ENCODE peak calls at places on chromosomes 1 and 21, in seven cellular contexts. U, K, V, J, B, D and R are unnamed samples.

GRCh38 chr1:38266197-38266520 is 219.6 kb upstream of the POU3F1 start:
- DNase-seq in U (no peak), K (no peak), V (no peak), J (no peak), B (no peak), D (no peak), R (no peak)

GRCh38 chr1:165063181-165063955 is 293.1 kb downstream of the LMX1A start:
- DNase-seq in U (no peak), K (no peak), V (no peak), J (no peak), B (no peak), D (no peak), R (no peak)

GRCh38 chr1:228735871-228736586 is 750 bp downstream of the RHOU start:
- DNase-seq in U (no peak), K (peak), V (no peak), J (peak), B (peak), D (peak), R (no peak)

GRCh38 chr1:23283660-23284602 is 60.2 kb downstream of the HNRNPR start:
- DNase-seq in U (no peak), K (no peak), V (no peak), J (no peak), B (no peak), D (no peak), R (no peak)

GRCh38 chr1:204319462-204319861 is 40.3 kb downstream of the PLEKHA6 start:
- DNase-seq in U (peak), K (no peak), V (no peak), J (no peak), B (no peak), D (no peak), R (no peak)

GRCh38 chr1:65993047-65993363 is 200.3 kb downstream of the PDE4B start:
- DNase-seq in U (no peak), K (no peak), V (no peak), J (no peak), B (no peak), D (no peak), R (no peak)

GRCh38 chr1:115300087-115300856 is 37.8 kb downstream of the NGF start:
- DNase-seq in U (peak), K (no peak), V (no peak), J (no peak), B (no peak), D (no peak), R (no peak)

GRCh38 chr1:199909137-199909536 is 118.4 kb upstream of the NR5A2 start:
- DNase-seq in U (peak), K (no peak), V (no peak), J (no peak), B (no peak), D (no peak), R (no peak)

GRCh38 chr1:10626781-10627410 is 152.1 kb downstream of the PEX14 start:
- DNase-seq in U (no peak), K (peak), V (no peak), J (no peak), B (peak), D (no peak), R (no peak)

GRCh38 chr1:55214903-55215193 is 316 bp downstream of the USP24 start:
- DNase-seq in U (peak), K (peak), V (peak), J (no peak), B (peak), D (peak), R (peak)

GRCh38 chr1:55572878-55573734 is 357.9 kb upstream of the USP24 start:
- DNase-seq in U (no peak), K (no peak), V (no peak), J (no peak), B (no peak), D (no peak), R (no peak)

GRCh38 chr21:10273196-10273595 is 248.2 kb upstream of the TPTE start:
- DNase-seq in U (no peak), K (no peak), V (no peak), J (no peak), B (no peak), D (no peak), R (no peak)

GRCh38 chr1:29513357-29513756 is 277.0 kb downstream of the PTPRU start:
- DNase-seq in U (peak), K (no peak), V (peak), J (no peak), B (peak), D (no peak), R (no peak)

GRCh38 chr1:223482766-223483165 is 89.6 kb downstream of the CCDC185 start:
- DNase-seq in U (peak), K (no peak), V (no peak), J (no peak), B (no peak), D (no peak), R (no peak)

GRCh38 chr1:16189003-16189402 is 23.4 kb downstream of the ARHGEF19 start:
- DNase-seq in U (peak), K (no peak), V (no peak), J (no peak), B (no peak), D (no peak), R (no peak)

GRCh38 chr1:107061886-107062285 is 5.4 kb downstream of the PRMT6 start:
- DNase-seq in U (no peak), K (no peak), V (no peak), J (no peak), B (no peak), D (no peak), R (no peak)

GRCh38 chr1:116389705-116390104 is 16.7 kb downstream of the ATP1A1 start:
- DNase-seq in U (no peak), K (no peak), V (no peak), J (no peak), B (no peak), D (no peak), R (no peak)